ENCODE peak calls at places on chromosomes 5 and 9, in eight cellular contexts. F, T, K, Q, V, G, P and B are unnamed samples.

GRCh38 chr5:114176356-114176755 is 185.5 kb upstream of the KCNN2 start:
- DNase-seq in F (peak; percentile 79), T (no peak), K (no peak), Q (peak; percentile 67), V (peak; percentile 28), G (no peak), P (no peak), B (no peak)

GRCh38 chr5:35248843-35249780 is 18.8 kb upstream of the PRLR start:
- DNase-seq in F (no peak), T (no peak), K (no peak), Q (peak; percentile 8), V (no peak), G (no peak), P (no peak), B (no peak)

GRCh38 chr5:60339691-60340191 is 360.2 kb downstream of the DEPDC1B start:
- DNase-seq in F (no peak), T (no peak), K (peak; percentile 15), Q (no peak), V (no peak), G (no peak), P (peak; percentile 55), B (no peak)

GRCh38 chr5:1526681-1527131 is 2.9 kb upstream of the LPCAT1 start:
- DNase-seq in F (no peak), T (no peak), K (no peak), Q (no peak), V (no peak), G (no peak), P (peak; percentile 28), B (peak; percentile 61)

GRCh38 chr5:77558266-77558665 is 66.2 kb upstream of the WDR41 start:
- DNase-seq in F (no peak), T (no peak), K (no peak), Q (no peak), V (no peak), G (no peak), P (no peak), B (no peak)

GRCh38 chr5:55030676-55031445 is 6.8 kb downstream of the GZMK start:
- DNase-seq in F (no peak), T (no peak), K (no peak), Q (peak; percentile 19), V (no peak), G (no peak), P (no peak), B (no peak)

GRCh38 chr5:135223404-135223803 is 175.6 kb downstream of the MACROH2A1 start:
- DNase-seq in F (no peak), T (no peak), K (no peak), Q (no peak), V (no peak), G (no peak), P (no peak), B (peak; percentile 40)

GRCh38 chr5:115369430-115370144 is 73.1 kb upstream of the CCDC112 start:
- DNase-seq in F (no peak), T (peak; percentile 43), K (no peak), Q (no peak), V (no peak), G (no peak), P (no peak), B (no peak)

GRCh38 chr5:123807177-123807900 is 295.4 kb downstream of the CSNK1G3 start:
- DNase-seq in F (no peak), T (no peak), K (no peak), Q (no peak), V (no peak), G (no peak), P (no peak), B (no peak)

GRCh38 chr5:175059687-175060194 is 335.4 kb downstream of the MSX2 start:
- DNase-seq in F (no peak), T (peak; percentile 43), K (peak; percentile 36), Q (peak; percentile 62), V (no peak), G (no peak), P (peak; percentile 56), B (no peak)

GRCh38 chr5:149435660-149436059 is 56.6 kb upstream of the IL17B start:
- DNase-seq in F (no peak), T (no peak), K (no peak), Q (no peak), V (no peak), G (no peak), P (no peak), B (no peak)

GRCh38 chr5:34721359-34721758 is 65.2 kb downstream of the RAI14 start:
- DNase-seq in F (no peak), T (no peak), K (no peak), Q (peak; percentile 40), V (no peak), G (no peak), P (no peak), B (no peak)

GRCh38 chr5:51652980-51653379 is 269.7 kb downstream of the ISL1 start:
- DNase-seq in F (no peak), T (no peak), K (no peak), Q (no peak), V (peak; percentile 57), G (no peak), P (no peak), B (no peak)

GRCh38 chr5:123125953-123126352 is 36.9 kb downstream of the PRDM6 start:
- DNase-seq in F (no peak), T (no peak), K (no peak), Q (peak; percentile 77), V (no peak), G (peak; percentile 46), P (no peak), B (no peak)

GRCh38 chr9:84296146-84296843 is 44.3 kb downstream of the SLC28A3 start:
- DNase-seq in F (no peak), T (no peak), K (no peak), Q (peak; percentile 90), V (peak; percentile 81), G (no peak), P (no peak), B (no peak)

GRCh38 chr9:38423939-38424843 is at the start of gene IGFBPL1:
- DNase-seq in F (no peak), T (no peak), K (no peak), Q (no peak), V (peak; percentile 17), G (no peak), P (no peak), B (no peak)
- H3K4me3 ChIP-seq in F (peak within 1 kb of the TSS; percentile 35), T (peak within 1 kb of the TSS; percentile 47), K (peak within 1 kb of the TSS; percentile 56), Q (peak within 1 kb of the TSS; percentile 49), V (no peak within 1 kb of the TSS), G (peak within 1 kb of the TSS; percentile 35), P (peak within 1 kb of the TSS; percentile 58), B (peak within 1 kb of the TSS; percentile 37)

GRCh38 chr9:27549196-27549737 is 19.7 kb upstream of the MOB3B start:
- DNase-seq in F (no peak), T (no peak), K (no peak), Q (peak; percentile 36), V (no peak), G (no peak), P (no peak), B (no peak)

GRCh38 chr9:27560457-27560856 is 12.8 kb downstream of the C9orf72 start:
- DNase-seq in F (no peak), T (no peak), K (no peak), Q (no peak), V (no peak), G (no peak), P (no peak), B (no peak)

GRCh38 chr9:27558307-27558706 is 15.0 kb downstream of the C9orf72 start:
- DNase-seq in F (no peak), T (no peak), K (no peak), Q (no peak), V (peak; percentile 27), G (no peak), P (no peak), B (no peak)

DNA sequence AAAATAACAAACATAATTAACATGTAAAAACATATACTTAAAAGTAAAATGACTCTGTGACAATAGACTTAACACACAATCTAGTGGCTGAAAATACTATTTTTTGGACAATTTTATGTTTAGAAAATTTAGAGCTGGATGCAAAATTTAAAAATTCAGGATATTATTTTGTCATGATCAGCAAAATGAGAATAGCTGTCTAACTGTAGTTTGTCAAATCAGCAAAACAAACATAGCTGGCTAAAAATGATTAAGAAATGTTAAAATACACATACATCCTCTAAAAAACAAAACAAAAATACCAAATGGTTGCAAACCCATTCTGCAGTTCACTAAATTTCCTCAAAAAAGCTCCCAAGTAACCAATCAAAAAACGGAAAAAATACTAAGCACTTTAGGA is 18.6 kb downstream of the C9orf72 start:
- DNase-seq in F (no peak), T (no peak), K (no peak), Q (no peak), V (no peak), G (no peak), P (no peak), B (no peak)
- H3K4me3 ChIP-seq in F (no peak overlapping the region), T (no peak overlapping the region), K (no peak overlapping the region), Q (no peak overlapping the region), V (no peak overlapping the region), G (no peak overlapping the region), P (no peak overlapping the region), B (no peak overlapping the region)

GRCh38 chr5:121144764-121145163 is 680.7 kb downstream of the PRR16 start:
- DNase-seq in F (no peak), T (no peak), K (no peak), Q (peak; percentile 35), V (peak; percentile 6), G (no peak), P (no peak), B (no peak)
- H3K4me3 ChIP-seq in F (no peak overlapping the region), T (no peak overlapping the region), K (no peak overlapping the region), Q (no peak overlapping the region), V (no peak overlapping the region), G (no peak overlapping the region), P (no peak overlapping the region), B (no peak overlapping the region)

GRCh38 chr5:150779397-150780179 is 1.0 kb downstream of the SMIM3 start:
- DNase-seq in F (no peak), T (no peak), K (no peak), Q (peak; percentile 66), V (peak; percentile 34), G (no peak), P (no peak), B (no peak)
- H3K4me3 ChIP-seq in F (peak overlapping the region; percentile 90), T (peak overlapping the region; percentile 59), K (peak overlapping the region; percentile 75), Q (peak overlapping the region; percentile 79), V (peak overlapping the region; percentile 66), G (peak overlapping the region; percentile 79), P (peak overlapping the region; percentile 79), B (peak overlapping the region; percentile 49)